ENCODE peak calls at places on chromosome 2, in four cellular contexts. V is AG08395, B is psoas muscle, F is neural progenitor cell. H is an unnamed sample.

GRCh38 chr2:231987088-231987788 is 25.7 kb downstream of the DIS3L2 start:
- DNase-seq in V (peak), B (no peak), F (no peak), H (no peak)

GRCh38 chr2:38876407-38876806 is 631 bp downstream of the MORN2 start:
- DNase-seq in F (peak), V (no peak), B (no peak), H (no peak)

GRCh38 chr2:55223958-55224760 is 7.9 kb downstream of the CLHC1 start:
- DNase-seq in B (peak), V (no peak), F (no peak), H (peak)

GRCh38 chr2:100140582-100140981 is 1.8 kb downstream of the AFF3 start:
- DNase-seq in B (no peak), F (no peak), V (no peak), H (no peak)

GRCh38 chr2:211174021-211174420 is 617.6 kb downstream of the CPS1 start:
- DNase-seq in B (no peak), F (no peak), V (no peak), H (peak)

GRCh38 chr2:184339966-184340365 is 258.4 kb upstream of the ZNF804A start:
- DNase-seq in V (no peak), B (no peak), F (no peak), H (no peak)

GRCh38 chr2:96325038-96325883 is at the start of gene ITPRIPL1:
- DNase-seq in V (no peak), B (no peak), F (peak), H (no peak)

GRCh38 chr2:85750509-85751299 is 3.1 kb upstream of the ATOH8 start:
- DNase-seq in F (peak), B (peak), V (peak), H (peak)

GRCh38 chr2:201149064-201149820 is 33.3 kb downstream of the CFLAR start:
- DNase-seq in V (peak), F (no peak), B (no peak), H (no peak)

GRCh38 chr2:169091761-169092523 is 22.6 kb downstream of the DHRS9 start:
- DNase-seq in V (no peak), F (no peak), B (no peak), H (peak)

GRCh38 chr2:191923652-191923997 is 76.7 kb upstream of the CAVIN2 start:
- DNase-seq in F (no peak), V (no peak), B (no peak), H (no peak)

GRCh38 chr2:172774302-172774701 is 38.7 kb downstream of the RAPGEF4 start:
- DNase-seq in V (no peak), B (no peak), F (no peak), H (no peak)

GRCh38 chr2:103667335-103667884 is 905.6 kb downstream of the TMEM182 start:
- DNase-seq in F (no peak), B (no peak), V (no peak), H (no peak)

GRCh38 chr2:232236200-232236599 is 142.4 kb upstream of the ALPP start:
- DNase-seq in V (no peak), F (no peak), B (no peak), H (no peak)

GRCh38 chr2:207394812-207395534 is 134.8 kb upstream of the CREB1 start:
- DNase-seq in V (peak), F (no peak), B (no peak), H (no peak)

GRCh38 chr2:160213511-160213910 is 13.4 kb upstream of the ITGB6 start:
- DNase-seq in F (no peak), B (no peak), V (no peak), H (no peak)

GRCh38 chr2:233422050-233422639 is 67.9 kb downstream of the DGKD start:
- DNase-seq in F (no peak), V (no peak), B (peak), H (peak)

GRCh38 chr2:35343135-35343534 is 1012.4 kb upstream of the CRIM1 start:
- DNase-seq in F (peak), V (no peak), B (no peak), H (no peak)

GRCh38 chr2:132489150-132489549 is 72.5 kb downstream of the GPR39 start:
- DNase-seq in F (peak), V (peak), B (no peak), H (peak)

GRCh38 chr2:128490881-128491778 is 172.5 kb upstream of the HS6ST1 start:
- DNase-seq in V (no peak), F (no peak), B (no peak), H (no peak)

H was measured in thyroid gland.